ENCODE peak calls at places on chromosomes 5 and 9, in nine cellular contexts. One of them, this sample, is unnamed.

GRCh38 chr9:129109952-129110739 is 447 bp downstream of the CRAT start:
- DNase-seq in GM06990: no peak
- DNase-seq in NCI-H2081: no peak
- DNase-seq in iris pigment epithelial cell: peak; percentile 16
- DNase-seq in NCI-H1694: no peak
- DNase-seq in stimulated activated CD4-positive, alpha-beta T cell treated with anti-CD3 and anti-CD28 coated beads, TNF-alpha, amount 100 ng/mL, for 4 hours: no peak
- DNase-seq in NCI-H774: no peak
- DNase-seq in NCI-H345: no peak
- DNase-seq in left cardiac atrium: peak; percentile 43
- DNase-seq in this sample: no peak

GRCh38 chr5:150208187-150209015 is 18.5 kb downstream of the SLC6A7 start:
- DNase-seq in GM06990: no peak
- DNase-seq in NCI-H2081: no peak
- DNase-seq in iris pigment epithelial cell: peak; percentile 20
- DNase-seq in NCI-H1694: no peak
- DNase-seq in stimulated activated CD4-positive, alpha-beta T cell treated with anti-CD3 and anti-CD28 coated beads, TNF-alpha, amount 100 ng/mL, for 4 hours: no peak
- DNase-seq in NCI-H774: no peak
- DNase-seq in NCI-H345: no peak
- DNase-seq in left cardiac atrium: no peak
- DNase-seq in this sample: no peak

GRCh38 chr5:73945505-73945904 is 319.5 kb downstream of the ARHGEF28 start:
- DNase-seq in GM06990: no peak
- DNase-seq in NCI-H2081: no peak
- DNase-seq in iris pigment epithelial cell: no peak
- DNase-seq in NCI-H1694: no peak
- DNase-seq in stimulated activated CD4-positive, alpha-beta T cell treated with anti-CD3 and anti-CD28 coated beads, TNF-alpha, amount 100 ng/mL, for 4 hours: no peak
- DNase-seq in NCI-H774: no peak
- DNase-seq in NCI-H345: no peak
- DNase-seq in left cardiac atrium: no peak
- DNase-seq in this sample: no peak

GRCh38 chr5:155260798-155261197 is 247.2 kb downstream of the KIF4B start:
- DNase-seq in GM06990: peak; percentile 2
- DNase-seq in NCI-H2081: peak; percentile 37
- DNase-seq in iris pigment epithelial cell: no peak
- DNase-seq in NCI-H1694: peak; percentile 40
- DNase-seq in stimulated activated CD4-positive, alpha-beta T cell treated with anti-CD3 and anti-CD28 coated beads, TNF-alpha, amount 100 ng/mL, for 4 hours: no peak
- DNase-seq in NCI-H774: peak; percentile 4
- DNase-seq in NCI-H345: peak; percentile 36
- DNase-seq in left cardiac atrium: no peak
- DNase-seq in this sample: peak; percentile 50

GRCh38 chr5:153513171-153513570 is 22.7 kb downstream of the GRIA1 start:
- DNase-seq in GM06990: no peak
- DNase-seq in NCI-H2081: no peak
- DNase-seq in iris pigment epithelial cell: peak; percentile 47
- DNase-seq in NCI-H1694: peak; percentile 80
- DNase-seq in stimulated activated CD4-positive, alpha-beta T cell treated with anti-CD3 and anti-CD28 coated beads, TNF-alpha, amount 100 ng/mL, for 4 hours: no peak
- DNase-seq in NCI-H774: no peak
- DNase-seq in NCI-H345: no peak
- DNase-seq in left cardiac atrium: no peak
- DNase-seq in this sample: no peak

GRCh38 chr5:42595597-42595996 is 161.0 kb upstream of the CCDC152 start:
- DNase-seq in GM06990: no peak
- DNase-seq in NCI-H2081: no peak
- DNase-seq in iris pigment epithelial cell: no peak
- DNase-seq in NCI-H1694: no peak
- DNase-seq in stimulated activated CD4-positive, alpha-beta T cell treated with anti-CD3 and anti-CD28 coated beads, TNF-alpha, amount 100 ng/mL, for 4 hours: no peak
- DNase-seq in NCI-H774: no peak
- DNase-seq in NCI-H345: no peak
- DNase-seq in left cardiac atrium: no peak
- DNase-seq in this sample: no peak

GRCh38 chr9:19577411-19577810 is 168.6 kb downstream of the ACER2 start:
- DNase-seq in GM06990: no peak
- DNase-seq in NCI-H2081: no peak
- DNase-seq in iris pigment epithelial cell: no peak
- DNase-seq in NCI-H1694: no peak
- DNase-seq in stimulated activated CD4-positive, alpha-beta T cell treated with anti-CD3 and anti-CD28 coated beads, TNF-alpha, amount 100 ng/mL, for 4 hours: no peak
- DNase-seq in NCI-H774: no peak
- DNase-seq in NCI-H345: no peak
- DNase-seq in left cardiac atrium: no peak
- DNase-seq in this sample: no peak

GRCh38 chr9:72914750-72915149 is 38.1 kb downstream of the ALDH1A1 start:
- DNase-seq in GM06990: no peak
- DNase-seq in NCI-H2081: no peak
- DNase-seq in iris pigment epithelial cell: no peak
- DNase-seq in NCI-H1694: no peak
- DNase-seq in stimulated activated CD4-positive, alpha-beta T cell treated with anti-CD3 and anti-CD28 coated beads, TNF-alpha, amount 100 ng/mL, for 4 hours: no peak
- DNase-seq in NCI-H774: no peak
- DNase-seq in NCI-H345: no peak
- DNase-seq in left cardiac atrium: no peak
- DNase-seq in this sample: no peak

GRCh38 chr5:71700803-71701202 is 18.3 kb upstream of the CARTPT start:
- DNase-seq in GM06990: no peak
- DNase-seq in NCI-H2081: no peak
- DNase-seq in iris pigment epithelial cell: no peak
- DNase-seq in NCI-H1694: no peak
- DNase-seq in stimulated activated CD4-positive, alpha-beta T cell treated with anti-CD3 and anti-CD28 coated beads, TNF-alpha, amount 100 ng/mL, for 4 hours: no peak
- DNase-seq in NCI-H774: no peak
- DNase-seq in NCI-H345: no peak
- DNase-seq in left cardiac atrium: no peak
- DNase-seq in this sample: no peak

GRCh38 chr9:93059097-93059959 is 827 bp downstream of the SUSD3 start:
- DNase-seq in GM06990: peak; percentile 49
- DNase-seq in NCI-H2081: no peak
- DNase-seq in iris pigment epithelial cell: no peak
- DNase-seq in NCI-H1694: no peak
- DNase-seq in stimulated activated CD4-positive, alpha-beta T cell treated with anti-CD3 and anti-CD28 coated beads, TNF-alpha, amount 100 ng/mL, for 4 hours: no peak
- DNase-seq in NCI-H774: no peak
- DNase-seq in NCI-H345: no peak
- DNase-seq in left cardiac atrium: no peak
- DNase-seq in this sample: no peak

GRCh38 chr9:17138503-17138902 is 3.7 kb downstream of the CNTLN start:
- DNase-seq in GM06990: no peak
- DNase-seq in NCI-H2081: no peak
- DNase-seq in iris pigment epithelial cell: no peak
- DNase-seq in NCI-H1694: no peak
- DNase-seq in stimulated activated CD4-positive, alpha-beta T cell treated with anti-CD3 and anti-CD28 coated beads, TNF-alpha, amount 100 ng/mL, for 4 hours: no peak
- DNase-seq in NCI-H774: peak; percentile 4
- DNase-seq in NCI-H345: no peak
- DNase-seq in left cardiac atrium: no peak
- DNase-seq in this sample: no peak

GRCh38 chr5:157951673-157952373 is 92.9 kb upstream of the CLINT1 start:
- DNase-seq in GM06990: no peak
- DNase-seq in NCI-H2081: no peak
- DNase-seq in iris pigment epithelial cell: no peak
- DNase-seq in NCI-H1694: no peak
- DNase-seq in stimulated activated CD4-positive, alpha-beta T cell treated with anti-CD3 and anti-CD28 coated beads, TNF-alpha, amount 100 ng/mL, for 4 hours: no peak
- DNase-seq in NCI-H774: no peak
- DNase-seq in NCI-H345: peak; percentile 53
- DNase-seq in left cardiac atrium: no peak
- DNase-seq in this sample: no peak

GRCh38 chr5:1172670-1173404 is 28.6 kb upstream of the SLC6A19 start:
- DNase-seq in GM06990: no peak
- DNase-seq in NCI-H2081: no peak
- DNase-seq in iris pigment epithelial cell: no peak
- DNase-seq in NCI-H1694: no peak
- DNase-seq in stimulated activated CD4-positive, alpha-beta T cell treated with anti-CD3 and anti-CD28 coated beads, TNF-alpha, amount 100 ng/mL, for 4 hours: no peak
- DNase-seq in NCI-H774: no peak
- DNase-seq in NCI-H345: no peak
- DNase-seq in left cardiac atrium: peak; percentile 9
- DNase-seq in this sample: no peak

GRCh38 chr5:40333459-40334241 is 346.1 kb upstream of the PTGER4 start:
- DNase-seq in GM06990: no peak
- DNase-seq in NCI-H2081: no peak
- DNase-seq in iris pigment epithelial cell: peak; percentile 79
- DNase-seq in NCI-H1694: no peak
- DNase-seq in stimulated activated CD4-positive, alpha-beta T cell treated with anti-CD3 and anti-CD28 coated beads, TNF-alpha, amount 100 ng/mL, for 4 hours: no peak
- DNase-seq in NCI-H774: no peak
- DNase-seq in NCI-H345: no peak
- DNase-seq in left cardiac atrium: no peak
- DNase-seq in this sample: no peak

GRCh38 chr9:87533291-87533690 is 35.6 kb downstream of the DAPK1 start:
- DNase-seq in GM06990: no peak
- DNase-seq in NCI-H2081: no peak
- DNase-seq in iris pigment epithelial cell: no peak
- DNase-seq in NCI-H1694: no peak
- DNase-seq in stimulated activated CD4-positive, alpha-beta T cell treated with anti-CD3 and anti-CD28 coated beads, TNF-alpha, amount 100 ng/mL, for 4 hours: no peak
- DNase-seq in NCI-H774: no peak
- DNase-seq in NCI-H345: no peak
- DNase-seq in left cardiac atrium: no peak
- DNase-seq in this sample: no peak

GRCh38 chr9:111427186-111427585 is 57.0 kb downstream of the ECPAS start:
- DNase-seq in GM06990: no peak
- DNase-seq in NCI-H2081: no peak
- DNase-seq in iris pigment epithelial cell: peak; percentile 53
- DNase-seq in NCI-H1694: no peak
- DNase-seq in stimulated activated CD4-positive, alpha-beta T cell treated with anti-CD3 and anti-CD28 coated beads, TNF-alpha, amount 100 ng/mL, for 4 hours: no peak
- DNase-seq in NCI-H774: no peak
- DNase-seq in NCI-H345: no peak
- DNase-seq in left cardiac atrium: no peak
- DNase-seq in this sample: no peak

GRCh38 chr5:121725450-121725849 is 126.2 kb upstream of the FTMT start:
- DNase-seq in GM06990: no peak
- DNase-seq in NCI-H2081: no peak
- DNase-seq in iris pigment epithelial cell: peak; percentile 3
- DNase-seq in NCI-H1694: no peak
- DNase-seq in stimulated activated CD4-positive, alpha-beta T cell treated with anti-CD3 and anti-CD28 coated beads, TNF-alpha, amount 100 ng/mL, for 4 hours: no peak
- DNase-seq in NCI-H774: no peak
- DNase-seq in NCI-H345: no peak
- DNase-seq in left cardiac atrium: no peak
- DNase-seq in this sample: no peak

GRCh38 chr9:103537426-103537825 is 542.3 kb downstream of the CYLC2 start:
- DNase-seq in GM06990: no peak
- DNase-seq in NCI-H2081: no peak
- DNase-seq in iris pigment epithelial cell: no peak
- DNase-seq in NCI-H1694: no peak
- DNase-seq in stimulated activated CD4-positive, alpha-beta T cell treated with anti-CD3 and anti-CD28 coated beads, TNF-alpha, amount 100 ng/mL, for 4 hours: no peak
- DNase-seq in NCI-H774: no peak
- DNase-seq in NCI-H345: no peak
- DNase-seq in left cardiac atrium: no peak
- DNase-seq in this sample: no peak

This sample was measured in NCI-H1436.